ENCODE peak calls at places on chromosomes 4 and X, in four cellular contexts. One of them, this sample, is unnamed.

GRCh38 chr4:157220026-157220881 is at the start of gene GRIA2:
- DNase-seq in OCI-LY7: no peak
- DNase-seq in HCT116: no peak
- DNase-seq in keratinocyte: no peak
- DNase-seq in this sample: peak; percentile 78

GRCh38 chr4:177673980-177674504 is 231.8 kb upstream of the AGA start:
- DNase-seq in keratinocyte: no peak
- DNase-seq in HCT116: peak; percentile 19
- DNase-seq in OCI-LY7: no peak
- DNase-seq in this sample: peak; percentile 7

GRCh38 chrX:46912098-46912672 is at the start of gene JADE3:
- DNase-seq in HCT116: peak; percentile 29
- DNase-seq in keratinocyte: no peak
- DNase-seq in OCI-LY7: peak; percentile 71
- DNase-seq in this sample: peak; percentile 86

GRCh38 chrX:1072637-1073377 is 139.6 kb downstream of the CRLF2 start:
- DNase-seq in keratinocyte: no peak
- DNase-seq in HCT116: peak; percentile 75
- DNase-seq in OCI-LY7: peak; percentile 13
- DNase-seq in this sample: no peak

GRCh38 chr4:185587444-185588161 is 52.3 kb upstream of the PDLIM3 start:
- DNase-seq in HCT116: no peak
- DNase-seq in keratinocyte: no peak
- DNase-seq in OCI-LY7: peak; percentile 90
- DNase-seq in this sample: no peak

GRCh38 chr4:2932951-2933565 is 30.1 kb downstream of the NOP14 start:
- DNase-seq in OCI-LY7: no peak
- DNase-seq in HCT116: no peak
- DNase-seq in keratinocyte: no peak
- DNase-seq in this sample: no peak

GRCh38 chrX:136080766-136081165 is 66.6 kb upstream of the FHL1 start:
- DNase-seq in HCT116: no peak
- DNase-seq in keratinocyte: no peak
- DNase-seq in OCI-LY7: no peak
- DNase-seq in this sample: no peak

GRCh38 chrX:136086521-136086920 is 60.8 kb upstream of the FHL1 start:
- DNase-seq in HCT116: no peak
- DNase-seq in keratinocyte: no peak
- DNase-seq in OCI-LY7: no peak
- DNase-seq in this sample: peak; percentile 68

GRCh38 chr4:70183168-70183939 is 12.2 kb upstream of the ODAM start:
- DNase-seq in keratinocyte: no peak
- DNase-seq in HCT116: peak; percentile 65
- DNase-seq in OCI-LY7: peak; percentile 62
- DNase-seq in this sample: peak; percentile 85

GRCh38 chr4:24805566-24805965 is 10.2 kb downstream of the SOD3 start:
- DNase-seq in OCI-LY7: peak; percentile 1
- DNase-seq in HCT116: no peak
- DNase-seq in keratinocyte: no peak
- DNase-seq in this sample: no peak
- H3K4me3 ChIP-seq in OCI-LY7: no peak overlapping the region
- H3K4me3 ChIP-seq in HCT116: no peak overlapping the region
- H3K4me3 ChIP-seq in keratinocyte: no peak overlapping the region
- H3K4me3 ChIP-seq in this sample: no peak overlapping the region

GRCh38 chr4:1396806-1397455 is 9.3 kb downstream of the NKX1-1 start:
- DNase-seq in OCI-LY7: no peak
- DNase-seq in keratinocyte: no peak
- DNase-seq in HCT116: no peak
- DNase-seq in this sample: no peak

GRCh38 chr4:1399508-1400190 is 6.6 kb downstream of the NKX1-1 start:
- DNase-seq in HCT116: no peak
- DNase-seq in keratinocyte: no peak
- DNase-seq in OCI-LY7: peak; percentile 27
- DNase-seq in this sample: no peak

GRCh38 chr4:1400191-1400805 is 5.9 kb downstream of the NKX1-1 start:
- DNase-seq in HCT116: no peak
- DNase-seq in keratinocyte: no peak
- DNase-seq in OCI-LY7: no peak
- DNase-seq in this sample: no peak

GRCh38 chr4:1400861-1401408 is 5.3 kb downstream of the NKX1-1 start:
- DNase-seq in keratinocyte: no peak
- DNase-seq in OCI-LY7: no peak
- DNase-seq in HCT116: no peak
- DNase-seq in this sample: no peak

DNA sequence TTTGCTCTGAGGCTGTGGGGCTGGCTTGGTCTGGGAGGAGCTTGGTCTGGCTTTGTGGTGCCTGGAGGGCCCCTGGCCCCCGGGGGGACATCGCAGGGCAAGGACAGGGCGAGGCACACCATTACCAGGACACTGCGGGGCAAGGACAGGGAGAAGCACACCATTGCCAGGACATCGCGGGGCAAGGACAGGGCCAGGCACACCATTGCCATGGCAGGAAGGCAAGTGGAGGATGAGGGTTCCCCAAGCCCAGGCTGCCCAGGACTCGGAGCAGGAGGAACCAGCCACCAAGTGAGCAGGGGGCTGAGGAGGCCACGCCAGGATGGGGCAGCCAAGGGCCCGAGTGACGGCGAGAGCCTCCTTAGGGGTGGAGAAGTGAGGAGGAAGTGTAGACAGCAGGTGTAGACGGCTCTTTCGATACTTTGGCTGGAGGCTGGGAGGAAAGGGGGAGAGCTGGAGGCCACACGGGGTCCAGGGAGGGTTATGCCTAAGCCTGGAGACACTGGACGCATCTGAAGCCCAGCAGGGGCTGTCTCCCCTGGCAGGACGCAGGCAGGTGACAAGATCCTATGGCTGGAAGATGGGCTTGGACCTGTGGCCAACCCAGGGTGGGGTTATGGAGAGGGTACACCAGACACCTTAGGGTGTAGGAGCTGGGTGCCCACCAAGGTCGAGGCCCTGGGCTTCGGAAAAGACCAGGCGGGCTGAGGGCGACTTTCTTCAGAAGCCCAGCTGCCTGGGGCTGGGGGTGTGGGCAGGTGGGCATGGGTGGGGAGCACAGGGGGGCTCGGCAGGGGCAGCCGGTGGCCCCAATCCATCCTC is 7.3 kb downstream of the NKX1-1 start:
- DNase-seq in keratinocyte: no peak
- DNase-seq in HCT116: no peak
- DNase-seq in OCI-LY7: no peak
- DNase-seq in this sample: no peak
- H3K9me3 ChIP-seq in keratinocyte: peaks cover 10% of the 10 kb centered on the region
- H3K9me3 ChIP-seq in HCT116: peaks cover 7% of the 10 kb centered on the region
- H3K9me3 ChIP-seq in OCI-LY7: no peaks in the 10 kb centered on the region
- H3K9me3 ChIP-seq in this sample: no peaks in the 10 kb centered on the region

DNA sequence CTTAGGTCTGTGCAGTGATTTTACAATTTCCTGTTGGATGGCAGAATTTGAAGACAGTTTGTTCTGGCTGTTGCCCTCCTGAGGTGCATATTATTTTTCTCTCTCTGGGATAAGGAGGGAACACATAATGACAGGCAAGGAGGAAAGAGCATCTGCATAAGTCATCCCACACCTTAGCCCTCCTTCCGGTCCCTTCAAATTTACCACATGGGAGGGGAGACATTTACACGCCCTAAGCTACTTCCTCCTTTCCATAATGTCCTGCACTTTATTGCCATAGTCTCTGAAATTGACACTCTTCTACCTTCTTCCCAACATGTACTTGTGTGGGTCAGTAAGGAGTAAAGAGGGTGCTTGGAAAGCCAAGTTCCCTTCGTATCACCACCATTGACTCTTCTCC is 13.9 kb downstream of the SMPX start:
- DNase-seq in keratinocyte: no peak
- DNase-seq in OCI-LY7: no peak
- DNase-seq in HCT116: no peak
- DNase-seq in this sample: no peak
- H3K4me1 ChIP-seq in keratinocyte: no peaks in the 10 kb centered on the region
- H3K4me1 ChIP-seq in OCI-LY7: no peaks in the 10 kb centered on the region
- H3K4me1 ChIP-seq in HCT116: no peaks in the 10 kb centered on the region
- H3K4me1 ChIP-seq in this sample: peaks cover 16% of the 10 kb centered on the region

DNA sequence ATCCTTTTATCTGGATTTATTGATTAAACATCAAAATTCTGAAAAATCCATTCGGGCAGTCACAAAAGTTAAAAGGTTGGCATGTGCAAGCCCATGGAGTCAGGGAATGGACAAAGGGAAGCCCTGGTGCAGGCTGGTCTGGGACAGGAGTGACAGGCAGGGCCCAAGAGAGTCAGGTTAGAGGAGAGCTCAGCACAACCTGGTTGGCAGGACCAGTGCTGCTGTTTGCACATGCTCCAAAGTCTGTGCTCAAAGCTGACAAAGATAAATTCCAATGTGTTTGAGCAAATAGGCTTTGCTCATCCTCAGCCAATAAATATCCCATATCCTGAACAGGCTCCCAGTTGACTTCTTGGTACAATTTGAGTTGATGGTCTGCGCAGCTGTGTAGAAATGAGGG is 1008.3 kb upstream of the TENM3 start:
- DNase-seq in HCT116: no peak
- DNase-seq in OCI-LY7: no peak
- DNase-seq in keratinocyte: no peak
- DNase-seq in this sample: no peak
- H3K4me3 ChIP-seq in HCT116: no peak overlapping the region
- H3K4me3 ChIP-seq in OCI-LY7: no peak overlapping the region
- H3K4me3 ChIP-seq in keratinocyte: no peak overlapping the region
- H3K4me3 ChIP-seq in this sample: no peak overlapping the region

DNA sequence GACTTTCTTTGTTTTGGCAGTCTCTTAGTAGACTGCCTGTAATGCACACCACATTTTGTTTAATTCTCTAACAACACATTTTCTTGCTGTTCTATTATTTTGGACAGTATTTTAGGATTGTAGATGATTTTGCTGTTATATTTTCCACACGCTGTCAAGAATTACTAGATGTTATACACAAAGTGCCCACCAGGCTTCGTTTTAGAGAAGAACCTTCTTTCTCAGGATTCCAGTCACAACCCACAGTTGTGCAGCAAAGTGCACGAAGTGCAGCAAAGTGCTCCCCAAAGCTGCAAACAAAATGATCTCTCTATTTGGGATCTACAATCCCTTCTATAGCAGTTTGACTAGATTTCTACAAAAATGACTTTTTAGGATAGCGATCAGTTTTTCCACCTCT is 2.4 kb downstream of the ZNF141 start:
- DNase-seq in HCT116: no peak
- DNase-seq in OCI-LY7: peak; percentile 15
- DNase-seq in keratinocyte: no peak
- DNase-seq in this sample: peak; percentile 7
- H3K9me3 ChIP-seq in HCT116: no peaks in the 10 kb centered on the region
- H3K9me3 ChIP-seq in OCI-LY7: peaks cover 32% of the 10 kb centered on the region
- H3K9me3 ChIP-seq in keratinocyte: peaks cover 5% of the 10 kb centered on the region
- H3K9me3 ChIP-seq in this sample: peaks cover 33% of the 10 kb centered on the region

GRCh38 chr4:108048157-108048556 is 58.5 kb downstream of the HADH start:
- DNase-seq in HCT116: no peak
- DNase-seq in OCI-LY7: no peak
- DNase-seq in keratinocyte: no peak
- DNase-seq in this sample: no peak

GRCh38 chr4:108047199-108047598 is 57.5 kb downstream of the HADH start:
- DNase-seq in OCI-LY7: no peak
- DNase-seq in HCT116: no peak
- DNase-seq in keratinocyte: no peak
- DNase-seq in this sample: no peak

GRCh38 chr4:108051343-108051742 is 61.7 kb downstream of the HADH start:
- DNase-seq in keratinocyte: no peak
- DNase-seq in OCI-LY7: no peak
- DNase-seq in HCT116: no peak
- DNase-seq in this sample: no peak

GRCh38 chr4:108049406-108049805 is 59.7 kb downstream of the HADH start:
- DNase-seq in keratinocyte: no peak
- DNase-seq in HCT116: no peak
- DNase-seq in OCI-LY7: no peak
- DNase-seq in this sample: no peak

DNA sequence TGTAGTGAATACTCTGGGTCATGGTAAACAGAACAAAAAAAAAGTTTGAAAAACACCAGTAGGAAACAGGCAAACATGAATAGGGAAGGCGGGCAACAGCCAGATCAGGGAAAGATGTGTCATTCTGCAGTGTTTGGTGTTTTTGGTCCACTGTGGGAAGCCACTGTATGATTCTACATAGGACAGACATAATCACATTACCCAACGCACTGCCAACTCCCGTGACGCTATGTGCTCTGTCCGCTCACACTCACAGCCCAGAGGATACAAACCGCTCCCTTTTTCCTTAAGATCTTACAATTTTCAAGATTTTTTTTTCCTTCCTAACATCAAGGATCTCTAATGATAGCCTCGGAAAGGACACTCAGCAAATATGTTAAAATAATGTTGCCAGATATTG is 59.3 kb downstream of the HADH start:
- DNase-seq in keratinocyte: no peak
- DNase-seq in OCI-LY7: no peak
- DNase-seq in HCT116: no peak
- DNase-seq in this sample: no peak
- H3K4me1 ChIP-seq in keratinocyte: no peaks in the 10 kb centered on the region
- H3K4me1 ChIP-seq in OCI-LY7: peaks cover 45% of the 10 kb centered on the region
- H3K4me1 ChIP-seq in HCT116: peaks cover 5% of the 10 kb centered on the region
- H3K4me1 ChIP-seq in this sample: peaks cover 13% of the 10 kb centered on the region